ENCODE peak calls at places on chromosomes 4 and X, in five cellular contexts. M is AG04450, T is body of pancreas, U is pancreas, B is RWPE2. R is an unnamed sample.

GRCh38 chrX:40170830-40171512 is 73.2 kb upstream of the BCOR start:
- DNase-seq in M (no peak), T (no peak), U (no peak), B (no peak), R (peak; percentile 76)

GRCh38 chrX:53595266-53595810 is 91.2 kb downstream of the HUWE1 start:
- DNase-seq in M (no peak), T (no peak), U (no peak), B (no peak), R (no peak)

GRCh38 chrX:73577368-73577767 is 14.4 kb downstream of the CHIC1 start:
- DNase-seq in M (peak; percentile 29), T (no peak), U (no peak), B (no peak), R (no peak)

GRCh38 chrX:27350476-27350875 is 112.7 kb downstream of the PPP4R3C start:
- DNase-seq in M (no peak), T (no peak), U (no peak), B (no peak), R (no peak)

GRCh38 chr4:142883433-142883832 is 37.3 kb upstream of the INPP4B start:
- DNase-seq in M (no peak), T (peak; percentile 14), U (no peak), B (no peak), R (peak; percentile 59)

GRCh38 chrX:118694628-118695027 is 32.8 kb upstream of the IL13RA1 start:
- DNase-seq in M (no peak), T (no peak), U (no peak), B (no peak), R (no peak)

GRCh38 chrX:110135618-110136017 is 132.7 kb downstream of the TMEM164 start:
- DNase-seq in M (no peak), T (no peak), U (no peak), B (no peak), R (no peak)

GRCh38 chr4:145420595-145421214 is 60.9 kb upstream of the SMAD1 start:
- DNase-seq in M (no peak), T (no peak), U (no peak), B (no peak), R (no peak)

GRCh38 chr4:155796031-155796430 is 37.2 kb downstream of the GUCY1B1 start:
- DNase-seq in M (no peak), T (no peak), U (no peak), B (no peak), R (no peak)

GRCh38 chr4:138267835-138268234 is 25.7 kb upstream of the SLC7A11 start:
- DNase-seq in M (no peak), T (no peak), U (no peak), B (no peak), R (no peak)

GRCh38 chr4:20493761-20494353 is 206.4 kb upstream of the PACRGL start:
- DNase-seq in M (peak; percentile 41), T (no peak), U (no peak), B (no peak), R (no peak)

GRCh38 chr4:117817316-117817715 is 217.0 kb upstream of the NDST3 start:
- DNase-seq in M (no peak), T (no peak), U (no peak), B (no peak), R (no peak)

GRCh38 chr4:16669036-16669435 is 229.4 kb downstream of the LDB2 start:
- DNase-seq in M (no peak), T (no peak), U (no peak), B (no peak), R (no peak)

GRCh38 chr4:108149588-108150380 is 18.9 kb downstream of the LEF1 start:
- DNase-seq in M (no peak), T (no peak), U (no peak), B (no peak), R (no peak)

GRCh38 chr4:169412046-169412445 is 141.3 kb upstream of the SH3RF1 start:
- DNase-seq in M (no peak), T (no peak), U (no peak), B (no peak), R (no peak)

GRCh38 chr4:166324321-166324720 is 451.3 kb downstream of the TLL1 start:
- DNase-seq in M (no peak), T (peak; percentile 46), U (no peak), B (no peak), R (peak; percentile 81)

GRCh38 chr4:186144180-186144579 is 39.7 kb downstream of the FAM149A start:
- DNase-seq in M (no peak), T (peak; percentile 48), U (no peak), B (no peak), R (no peak)

GRCh38 chr4:96472103-96472867 is 632.4 kb downstream of the PDHA2 start:
- DNase-seq in M (no peak), T (no peak), U (no peak), B (no peak), R (no peak)

GRCh38 chr4:1194028-1194900 is 21.9 kb upstream of the SPON2 start:
- DNase-seq in M (no peak), T (peak; percentile 31), U (peak; percentile 63), B (peak; percentile 53), R (peak; percentile 62)

GRCh38 chrX:140157143-140157542 is 191.8 kb upstream of the CXorf66 start:
- DNase-seq in M (no peak), T (no peak), U (no peak), B (no peak), R (no peak)

GRCh38 chr4:105306158-105306781 is 159.6 kb downstream of the TET2 start:
- DNase-seq in M (no peak), T (no peak), U (no peak), B (no peak), R (no peak)

DNA sequence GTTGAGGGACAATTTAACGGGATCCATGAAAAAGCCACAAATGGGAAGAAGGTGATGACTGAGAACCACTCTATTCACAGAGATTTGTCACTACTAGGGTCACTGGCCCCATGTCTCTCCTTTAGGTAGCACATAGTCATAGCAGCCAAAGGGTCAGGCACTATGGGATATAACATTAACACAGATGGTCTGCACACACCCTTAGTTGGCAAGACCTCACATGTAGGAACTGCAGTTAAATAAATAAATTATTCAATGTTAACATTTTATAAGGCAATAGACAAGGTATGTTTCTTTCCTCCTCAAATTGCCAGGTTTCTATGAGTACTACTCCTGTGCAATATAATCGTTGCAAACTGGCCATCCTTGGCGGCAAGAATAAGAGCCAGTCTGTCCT is 10.9 kb downstream of the RASGEF1B start:
- DNase-seq in M (no peak), T (no peak), U (no peak), B (no peak), R (no peak)
- H3K27me3 ChIP-seq in M (no peaks in the 10 kb centered on the region), T (no peaks in the 10 kb centered on the region), U (no peaks in the 10 kb centered on the region), B (no peaks in the 10 kb centered on the region), R (no peaks in the 10 kb centered on the region)

DNA sequence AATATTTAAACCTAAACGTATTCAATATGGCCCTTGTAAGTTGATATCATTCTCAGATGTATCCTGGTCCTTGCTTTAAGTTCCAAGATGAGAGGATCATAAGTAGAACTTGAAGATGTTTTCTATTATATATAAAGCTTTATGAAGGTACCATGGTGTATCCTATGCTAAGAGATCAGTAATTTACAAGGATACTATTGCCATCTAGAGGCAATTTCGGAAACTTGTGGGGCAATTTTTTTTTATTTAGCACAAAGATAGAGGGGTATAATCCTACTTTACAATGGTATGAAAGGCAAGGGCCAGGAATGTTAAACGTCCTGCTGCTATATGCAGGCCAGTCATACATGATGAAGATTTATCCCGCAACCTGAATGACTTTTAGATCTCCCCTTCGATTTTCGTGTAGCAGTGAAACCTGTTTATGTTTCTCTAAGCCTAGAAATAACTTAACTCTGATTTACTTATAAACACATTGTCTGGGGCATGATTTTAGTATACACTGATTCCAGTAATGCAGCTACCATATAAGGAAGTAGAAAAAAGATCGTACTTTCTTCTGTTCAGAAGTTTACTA is 2.5 kb downstream of the SLC25A31 start:
- DNase-seq in M (peak; percentile 15), T (no peak), U (no peak), B (no peak), R (no peak)
- TF ChIP-seq CTCF in M (peak; percentile 63), T (peak; percentile 62), U (no peak), B (peak; percentile 80), R (peak; percentile 78)

GRCh38 chrX:42680651-42681050 is 97.3 kb downstream of the PPP1R2C start:
- DNase-seq in M (no peak), T (peak; percentile 51), U (no peak), B (no peak), R (peak; percentile 63)

GRCh38 chrX:42673411-42673810 is 104.6 kb downstream of the PPP1R2C start:
- DNase-seq in M (no peak), T (no peak), U (no peak), B (no peak), R (no peak)

GRCh38 chrX:42684062-42684461 is 93.9 kb downstream of the PPP1R2C start:
- DNase-seq in M (no peak), T (no peak), U (no peak), B (no peak), R (no peak)

DNA sequence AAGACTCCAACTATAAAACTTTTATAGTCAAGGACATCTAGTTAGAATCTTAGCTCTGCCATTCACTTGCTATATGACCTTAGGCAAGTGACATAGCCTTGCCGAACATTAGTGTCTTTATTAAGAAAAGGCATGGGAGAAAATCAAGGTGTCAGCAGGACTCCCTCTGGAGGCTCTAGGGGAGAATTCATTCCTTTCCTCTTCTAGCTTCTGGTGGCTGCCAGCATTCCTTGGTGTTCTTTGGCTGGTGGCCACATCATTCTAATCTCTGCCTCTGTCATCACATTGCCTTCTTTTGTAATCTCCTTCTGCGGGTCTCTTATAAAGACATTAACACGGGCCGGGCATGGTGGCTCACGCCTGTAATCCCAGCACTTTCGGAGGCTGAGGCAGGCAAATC is 99.8 kb downstream of the PPP1R2C start:
- DNase-seq in M (no peak), T (peak; percentile 37), U (no peak), B (no peak), R (no peak)
- H3K27me3 ChIP-seq in M (no peaks in the 10 kb centered on the region), T (no peaks in the 10 kb centered on the region), U (no peaks in the 10 kb centered on the region), B (no peaks in the 10 kb centered on the region), R (no peaks in the 10 kb centered on the region)

DNA sequence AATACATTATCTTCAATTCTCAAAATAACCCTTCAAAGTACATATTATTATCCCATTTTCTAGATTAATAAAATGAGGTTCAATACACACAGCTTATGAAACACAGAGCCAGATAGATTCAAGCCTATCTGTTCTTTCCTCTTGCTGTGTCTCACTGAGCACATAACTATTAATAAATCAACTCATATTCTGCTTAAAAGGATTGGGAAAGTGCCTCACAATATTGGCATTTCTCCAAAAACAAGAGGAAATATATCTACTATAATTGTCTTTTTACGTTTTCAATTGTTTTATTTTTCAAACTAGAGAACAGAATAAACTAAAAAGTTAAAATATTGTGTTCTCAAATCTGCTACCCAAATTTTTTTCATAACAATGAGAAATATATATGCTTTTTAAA is 15.8 kb downstream of the DCHS2 start:
- DNase-seq in M (no peak), T (no peak), U (no peak), B (no peak), R (no peak)
- TF ChIP-seq CTCF in M (no peak), T (no peak), U (no peak), B (no peak), R (no peak)

R was measured in endodermal cell.